ENCODE peak calls at places on chromosomes 16 and 17, in five cellular contexts. G is left ventricle myocardium inferior; N is effector memory CD4-positive, alpha-beta T cell; B is astrocyte of the spinal cord; X is AG10803. V is an unnamed sample.

GRCh38 chr17:73290399-73291259 is 21.2 kb downstream of the CDC42EP4 start:
- DNase-seq in G (no peak), N (no peak), B (peak), X (no peak), V (no peak)

GRCh38 chr16:59039066-59039465 is 304.9 kb upstream of the GOT2 start:
- DNase-seq in G (no peak), N (no peak), B (no peak), X (peak), V (no peak)

GRCh38 chr16:77273815-77274214 is 74.6 kb downstream of the SYCE1L start:
- DNase-seq in G (no peak), N (no peak), B (peak), X (peak), V (peak)

GRCh38 chr17:21296097-21297025 is 11.8 kb downstream of the MAP2K3 start:
- DNase-seq in G (peak), N (no peak), B (no peak), X (peak), V (no peak)

GRCh38 chr16:22188595-22189442 is 17.3 kb upstream of the EEF2K start:
- DNase-seq in G (peak), N (peak), B (peak), X (peak), V (peak)

GRCh38 chr16:88533381-88533831 is 36.8 kb upstream of the ZC3H18 start:
- DNase-seq in G (no peak), N (no peak), B (peak), X (peak), V (peak)

GRCh38 chr16:66382966-66383299 is 16.4 kb downstream of the CDH5 start:
- DNase-seq in G (no peak), N (no peak), B (peak), X (peak), V (peak)

GRCh38 chr17:7445011-7445927 is at the start of gene CHRNB1:
- DNase-seq in G (peak), N (no peak), B (peak), X (no peak), V (no peak)

GRCh38 chr17:69430488-69430887 is 16.0 kb downstream of the MAP2K6 start:
- DNase-seq in G (no peak), N (no peak), B (no peak), X (no peak), V (no peak)

GRCh38 chr16:4272114-4272954 is 489 bp downstream of the TFAP4 start:
- DNase-seq in G (peak), N (no peak), B (peak), X (peak), V (no peak)

GRCh38 chr16:11530171-11530940 is 56.4 kb downstream of the LITAF start:
- DNase-seq in G (no peak), N (no peak), B (no peak), X (no peak), V (no peak)

GRCh38 chr16:56647641-56648431 is 3.9 kb upstream of the MT1B start:
- DNase-seq in G (no peak), N (no peak), B (no peak), X (no peak), V (no peak)

GRCh38 chr16:88468289-88469129 is 15.4 kb downstream of the ZFPM1 start:
- DNase-seq in G (no peak), N (no peak), B (no peak), X (no peak), V (no peak)

GRCh38 chr16:54424043-54424451 is 137.5 kb upstream of the IRX3 start:
- DNase-seq in G (no peak), N (no peak), B (no peak), X (no peak), V (no peak)

GRCh38 chr17:16875662-16876061 is 96.3 kb downstream of the TNFRSF13B start:
- DNase-seq in G (no peak), N (no peak), B (no peak), X (no peak), V (no peak)

GRCh38 chr16:85136705-85137322 is 24.5 kb upstream of the CIBAR2 start:
- DNase-seq in G (peak), N (no peak), B (peak), X (no peak), V (no peak)

GRCh38 chr16:51651061-51651466 is 500.0 kb upstream of the SALL1 start:
- DNase-seq in G (no peak), N (no peak), B (peak), X (no peak), V (no peak)

GRCh38 chr16:3945751-3946603 is 65.5 kb upstream of the CREBBP start:
- DNase-seq in G (no peak), N (no peak), B (peak), X (peak), V (peak)

GRCh38 chr17:8226536-8227237 is 16.3 kb upstream of the AURKB start:
- DNase-seq in G (peak), N (no peak), B (peak), X (peak), V (peak)

GRCh38 chr17:42459256-42459982 is 741 bp downstream of the ATP6V0A1 start:
- DNase-seq in G (peak), N (peak), B (peak), X (peak), V (peak)

GRCh38 chr16:2176047-2176446 is 20.4 kb downstream of the CASKIN1 start:
- DNase-seq in G (no peak), N (no peak), B (no peak), X (no peak), V (no peak)

GRCh38 chr16:73058221-73058615 is 10.3 kb upstream of the ZFHX3 start:
- DNase-seq in G (peak), N (no peak), B (no peak), X (peak), V (no peak)

GRCh38 chr16:22323173-22323997 is 26.2 kb downstream of the POLR3E start:
- DNase-seq in G (no peak), N (no peak), B (no peak), X (no peak), V (no peak)

GRCh38 chr17:418421-418751 is 65.8 kb upstream of the RPH3AL start:
- DNase-seq in G (no peak), N (no peak), B (no peak), X (no peak), V (no peak)

GRCh38 chr17:11461993-11462548 is 136.2 kb upstream of the DNAH9 start:
- DNase-seq in G (no peak), N (no peak), B (no peak), X (no peak), V (no peak)

GRCh38 chr16:84414789-84415326 is 46.5 kb downstream of the ATP2C2 start:
- DNase-seq in G (peak), N (no peak), B (no peak), X (no peak), V (no peak)

GRCh38 chr17:9187828-9188227 is 166.5 kb downstream of the NTN1 start:
- DNase-seq in G (no peak), N (no peak), B (no peak), X (no peak), V (no peak)

GRCh38 chr16:68230176-68230571 is 5.8 kb downstream of the ESRP2 start:
- DNase-seq in G (no peak), N (no peak), B (no peak), X (no peak), V (no peak)

DNA sequence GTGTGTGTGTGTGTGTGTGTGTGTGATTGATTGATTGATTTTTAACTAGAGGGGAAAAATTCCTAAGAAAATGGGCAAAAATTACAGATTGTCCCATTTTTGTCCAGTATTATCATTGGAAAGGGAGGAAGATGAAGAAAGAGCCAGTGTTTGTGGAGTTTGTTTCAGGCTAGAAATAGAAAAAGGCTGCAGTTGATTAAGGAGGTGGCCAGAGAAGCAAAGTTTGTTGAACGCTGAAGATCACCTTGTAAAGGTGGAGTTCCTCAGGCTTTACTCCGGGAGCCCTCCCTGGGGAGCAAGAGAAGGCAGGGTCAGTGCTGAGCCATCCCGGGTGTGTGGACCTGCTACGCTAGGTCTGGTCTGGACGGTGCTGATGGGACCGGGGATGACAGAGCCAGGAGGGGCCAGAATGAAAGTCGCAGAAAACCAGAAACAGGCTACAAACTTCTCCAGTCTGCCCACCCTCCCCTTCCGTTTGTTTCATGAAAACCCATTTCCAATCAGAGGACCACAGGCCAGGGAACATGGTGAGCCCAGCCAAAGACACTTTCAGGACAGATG is 222.6 kb upstream of the FOXF1 start:
- DNase-seq in G (no peak), N (no peak), B (no peak), X (no peak), V (no peak)
- H3K4me3 ChIP-seq in G (no peak), N (no peak), B (no peak), X (no peak), V (no peak)

GRCh38 chr17:28598389-28598788 is 436 bp downstream of the SPAG5 start:
- DNase-seq in G (no peak), N (no peak), B (no peak), X (no peak), V (no peak)
- H3K4me3 ChIP-seq in G (peak), N (peak), B (peak), X (peak), V (peak)

DNA sequence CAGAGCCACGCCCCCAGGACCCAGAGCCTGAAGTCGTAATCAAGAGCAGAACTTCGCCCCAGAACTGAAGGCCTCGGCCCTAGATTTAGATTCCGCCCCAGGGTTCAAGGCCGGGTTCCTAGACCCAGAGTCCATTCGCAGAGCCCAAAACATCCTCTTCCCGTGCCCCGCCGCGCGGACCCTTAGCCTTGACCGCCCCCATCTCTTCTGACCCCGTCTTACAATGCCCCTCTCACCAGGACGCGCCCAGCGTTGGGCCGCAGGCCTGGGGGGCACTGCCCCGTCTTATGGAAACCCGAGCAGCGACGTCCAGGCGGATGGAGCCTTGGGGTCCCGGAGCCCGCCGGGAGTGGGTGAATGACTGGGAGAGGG is 5.0 kb downstream of the CD19 start:
- DNase-seq in G (no peak), N (no peak), B (no peak), X (no peak), V (no peak)
- H3K4me3 ChIP-seq in G (peak), N (no peak), B (no peak), X (no peak), V (no peak)

GRCh38 chr16:86577314-86577971 is 906 bp upstream of the FOXL1 start:
- DNase-seq in G (no peak), N (no peak), B (peak), X (no peak), V (no peak)
- H3K4me3 ChIP-seq in G (peak), N (no peak), B (peak), X (peak), V (peak)

GRCh38 chr17:2481760-2482159 is 29.9 kb downstream of the METTL16 start:
- DNase-seq in G (no peak), N (no peak), B (no peak), X (no peak), V (no peak)

GRCh38 chr17:2485543-2485942 is 26.1 kb downstream of the METTL16 start:
- DNase-seq in G (no peak), N (no peak), B (no peak), X (peak), V (peak)

GRCh38 chr17:2484876-2485275 is 26.8 kb downstream of the METTL16 start:
- DNase-seq in G (no peak), N (no peak), B (no peak), X (no peak), V (no peak)

GRCh38 chr17:2483084-2483483 is 28.6 kb downstream of the METTL16 start:
- DNase-seq in G (no peak), N (no peak), B (no peak), X (no peak), V (no peak)

GRCh38 chr17:2482218-2482617 is 29.5 kb downstream of the METTL16 start:
- DNase-seq in G (no peak), N (no peak), B (no peak), X (no peak), V (no peak)
- H3K4me3 ChIP-seq in G (no peak), N (peak), B (no peak), X (no peak), V (no peak)

GRCh38 chr17:1478418-1478817 is 14.1 kb downstream of the MYO1C start:
- DNase-seq in G (no peak), N (no peak), B (no peak), X (no peak), V (no peak)
- H3K4me3 ChIP-seq in G (no peak), N (no peak), B (no peak), X (no peak), V (no peak)

GRCh38 chr16:53304334-53304733 is 129.9 kb upstream of the RBL2 start:
- DNase-seq in G (no peak), N (no peak), B (no peak), X (no peak), V (no peak)
- H3K4me3 ChIP-seq in G (no peak), N (no peak), B (no peak), X (no peak), V (no peak)

GRCh38 chr17:28582513-28582912 is 5.8 kb upstream of the ALDOC start:
- DNase-seq in G (no peak), N (no peak), B (no peak), X (no peak), V (no peak)
- H3K4me3 ChIP-seq in G (no peak), N (no peak), B (no peak), X (no peak), V (no peak)

DNA sequence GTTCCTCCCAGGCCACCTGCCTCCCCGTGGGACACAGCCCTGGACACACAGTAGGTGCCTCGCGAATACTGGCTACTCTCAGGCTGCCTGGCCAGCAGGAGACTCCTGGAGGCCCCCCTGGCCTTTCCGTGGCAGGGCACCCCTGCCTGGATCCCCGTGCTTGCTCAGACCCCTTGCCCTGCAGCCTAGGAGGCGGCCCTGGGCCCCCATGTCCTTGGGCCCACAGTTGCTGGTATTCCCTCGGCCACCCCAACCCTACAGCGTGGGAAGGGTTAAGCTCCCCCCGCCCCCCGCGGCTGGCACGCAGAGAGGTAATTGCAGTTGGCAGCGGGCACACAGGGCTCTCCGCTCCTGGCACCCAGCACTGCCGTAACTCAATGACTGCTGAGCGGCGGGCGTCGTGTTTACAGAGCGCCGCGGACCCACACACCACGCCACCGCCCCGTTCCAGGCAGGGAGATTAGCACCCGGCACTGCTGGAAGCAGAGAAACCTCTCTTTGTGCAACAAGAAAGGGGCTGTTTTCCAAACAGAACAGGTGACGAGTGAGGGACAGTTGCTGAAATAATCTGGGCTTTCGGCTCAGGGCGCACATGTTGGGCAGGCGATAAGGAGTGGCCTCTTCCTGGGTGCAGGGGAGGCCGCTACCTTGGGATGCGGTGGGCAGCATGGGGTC is 32.3 kb downstream of the BAHCC1 start:
- DNase-seq in G (peak), N (no peak), B (no peak), X (no peak), V (no peak)
- H3K4me3 ChIP-seq in G (peak), N (no peak), B (no peak), X (no peak), V (no peak)

GRCh38 chr17:32314636-32315035 is 27.3 kb downstream of the C17orf75 start:
- DNase-seq in G (no peak), N (no peak), B (no peak), X (no peak), V (no peak)

GRCh38 chr17:32305049-32305448 is 36.9 kb downstream of the C17orf75 start:
- DNase-seq in G (no peak), N (no peak), B (no peak), X (no peak), V (no peak)

GRCh38 chr17:32310927-32311568 is 30.9 kb downstream of the C17orf75 start:
- DNase-seq in G (no peak), N (no peak), B (no peak), X (peak), V (no peak)
- H3K4me3 ChIP-seq in G (peak), N (no peak), B (no peak), X (no peak), V (no peak)